ENCODE peak calls at places on chromosome 15, in six cellular contexts. M is neural progenitor cell; I is heart right ventricle; G is activated CD8-positive, alpha-beta T cell treated with anti-CD3 and anti-CD28 coated beads for 36 hours; O is GM06990; B is MCF 10A. R is an unnamed sample.

GRCh38 chr15:68589012-68589411 is 10.2 kb downstream of the CORO2B start:
- DNase-seq in G (no peak), M (no peak), I (no peak), O (no peak), B (no peak), R (no peak)

GRCh38 chr15:98952381-98952803 is 55.2 kb downstream of the PGPEP1L start:
- DNase-seq in B (no peak), G (peak), I (no peak), O (peak), M (no peak), R (no peak)

GRCh38 chr15:100215843-100216169 is 126.0 kb downstream of the ADAMTS17 start:
- DNase-seq in G (no peak), B (no peak), M (no peak), I (no peak), O (no peak), R (no peak)

GRCh38 chr15:33298631-33299030 is 12.1 kb upstream of the RYR3 start:
- DNase-seq in I (no peak), O (no peak), G (no peak), M (no peak), B (peak), R (no peak)

GRCh38 chr15:76181705-76182107 is 121.9 kb downstream of the TMEM266 start:
- DNase-seq in G (peak), I (no peak), M (no peak), O (peak), B (no peak), R (no peak)

GRCh38 chr15:31147456-31147855 is 45.9 kb upstream of the TRPM1 start:
- DNase-seq in M (no peak), G (no peak), O (no peak), B (no peak), I (no peak), R (no peak)

GRCh38 chr15:75836953-75837321 is 6.3 kb upstream of the UBE2Q2 start:
- DNase-seq in M (no peak), O (peak), B (peak), G (peak), I (no peak), R (no peak)

GRCh38 chr15:96334705-96335428 is 4.4 kb downstream of the NR2F2 start:
- DNase-seq in G (no peak), M (peak), O (no peak), B (peak), I (no peak), R (no peak)

GRCh38 chr15:74821091-74821789 is 5.2 kb upstream of the CPLX3 start:
- DNase-seq in O (peak), M (peak), I (no peak), G (no peak), B (peak), R (no peak)

GRCh38 chr15:95300958-95301357 is 1029.5 kb upstream of the NR2F2 start:
- DNase-seq in M (no peak), I (no peak), G (no peak), O (no peak), B (peak), R (no peak)

GRCh38 chr15:90545095-90545494 is 15.4 kb downstream of the CRTC3 start:
- DNase-seq in B (no peak), I (no peak), O (no peak), M (no peak), G (no peak), R (no peak)

GRCh38 chr15:20355256-20355868 is 186.2 kb downstream of the GOLGA6L6 start:
- DNase-seq in I (peak), G (no peak), B (no peak), O (no peak), M (no peak), R (no peak)

GRCh38 chr15:36798789-36799188 is 219.4 kb downstream of the CDIN1 start:
- DNase-seq in B (no peak), O (no peak), I (no peak), G (no peak), M (no peak), R (no peak)

GRCh38 chr15:78056714-78057269 is 20.7 kb downstream of the TBC1D2B start:
- DNase-seq in B (no peak), O (no peak), M (no peak), G (no peak), I (no peak), R (no peak)

GRCh38 chr15:66681395-66681794 is 20.6 kb upstream of the SMAD6 start:
- DNase-seq in M (no peak), I (no peak), B (no peak), G (no peak), O (no peak), R (no peak)

GRCh38 chr15:41581110-41581509 is 22.1 kb downstream of the TYRO3 start:
- DNase-seq in M (no peak), O (no peak), B (no peak), G (peak), I (no peak), R (no peak)

GRCh38 chr15:73704869-73705645 is 20.9 kb downstream of the CD276 start:
- DNase-seq in O (peak), G (peak), M (peak), I (peak), B (peak), R (no peak)

GRCh38 chr15:29465816-29466215 is 196.2 kb upstream of the NSMCE3 start:
- DNase-seq in M (no peak), B (no peak), I (no peak), G (no peak), O (no peak), R (no peak)

GRCh38 chr15:41558400-41559238 is at the start of gene TYRO3:
- DNase-seq in M (peak), B (peak), G (peak), O (peak), I (peak), R (no peak)

GRCh38 chr15:53378096-53378620 is 381.3 kb downstream of the WDR72 start:
- DNase-seq in O (no peak), B (no peak), I (no peak), M (peak), G (no peak), R (no peak)

GRCh38 chr15:62495670-62496328 is 330.7 kb upstream of the C2CD4B start:
- DNase-seq in O (no peak), I (no peak), M (no peak), B (no peak), G (no peak), R (no peak)

GRCh38 chr15:91043190-91043874 is 20.9 kb upstream of the VPS33B start:
- DNase-seq in I (no peak), O (no peak), B (no peak), G (no peak), M (no peak), R (no peak)

GRCh38 chr15:85704021-85704420 is 90.7 kb downstream of the KLHL25 start:
- DNase-seq in I (no peak), G (peak), M (no peak), O (no peak), B (no peak), R (no peak)

GRCh38 chr15:97875513-97876285 is 84.8 kb upstream of the ARRDC4 start:
- DNase-seq in B (no peak), O (no peak), I (peak), G (peak), M (no peak), R (no peak)

GRCh38 chr15:64452988-64453688 is 7.2 kb upstream of the ZNF609 start:
- DNase-seq in G (no peak), M (peak), B (peak), I (peak), O (no peak), R (no peak)

GRCh38 chr15:64825431-64826294 is at the start of gene PIF1:
- DNase-seq in B (peak), G (peak), O (peak), I (peak), M (peak), R (peak)

GRCh38 chr15:99703603-99704443 is 29.4 kb downstream of the LYSMD4 start:
- DNase-seq in B (peak), I (no peak), M (peak), G (no peak), O (peak), R (peak)

GRCh38 chr15:62840518-62841268 is 201.9 kb upstream of the TPM1 start:
- DNase-seq in O (no peak), I (no peak), B (no peak), M (no peak), G (no peak), R (no peak)

GRCh38 chr15:77967785-77968184 is 109.7 kb downstream of the TBC1D2B start:
- DNase-seq in M (no peak), O (no peak), I (no peak), G (no peak), B (no peak), R (no peak)

GRCh38 chr15:74432271-74432967 is 1.3 kb downstream of the SEMA7A start:
- DNase-seq in B (no peak), G (no peak), M (peak), O (no peak), I (no peak), R (no peak)

GRCh38 chr15:63185206-63185605 is 4.2 kb upstream of the RAB8B start:
- DNase-seq in B (no peak), M (no peak), I (no peak), G (no peak), O (no peak), R (no peak)

GRCh38 chr15:40723919-40724318 is 28.9 kb downstream of the RAD51 start:
- DNase-seq in B (no peak), M (no peak), O (no peak), I (no peak), G (no peak), R (no peak)

DNA sequence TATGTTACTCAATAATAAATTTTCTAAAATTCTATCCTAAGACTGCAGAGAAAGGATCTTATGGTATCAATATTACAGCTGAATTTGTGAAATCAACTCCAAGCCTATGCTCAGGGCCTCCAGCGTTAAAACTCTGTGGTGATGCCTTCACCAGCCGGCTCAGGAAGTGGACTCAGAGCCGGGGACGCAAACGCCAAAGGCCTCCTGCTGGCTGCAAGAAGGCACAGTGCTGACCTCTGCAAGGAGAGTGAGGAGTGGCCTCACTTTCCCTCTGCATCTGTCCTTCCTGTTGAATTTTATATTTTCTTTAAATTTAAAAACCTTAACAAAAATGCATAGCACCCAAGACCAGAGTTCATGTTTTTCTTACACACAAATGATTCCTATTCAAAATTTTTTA is 48.5 kb downstream of the HERC2 start:
- DNase-seq in I (no peak), O (no peak), M (peak), B (no peak), G (no peak), R (no peak)
- TF ChIP-seq CTCF in I (peak), O (no peak), M (peak), B (no peak), G (no peak), R (peak)

GRCh38 chr15:39153058-39153457 is 427.8 kb upstream of the THBS1 start:
- DNase-seq in O (no peak), B (no peak), I (no peak), G (no peak), M (no peak), R (no peak)

GRCh38 chr15:39153718-39154117 is 427.2 kb upstream of the THBS1 start:
- DNase-seq in M (no peak), O (no peak), B (no peak), I (no peak), G (no peak), R (no peak)

GRCh38 chr15:39154776-39155175 is 426.1 kb upstream of the THBS1 start:
- DNase-seq in G (no peak), O (no peak), M (no peak), B (no peak), I (no peak), R (no peak)

GRCh38 chr15:39156166-39156565 is 424.7 kb upstream of the THBS1 start:
- DNase-seq in B (no peak), O (no peak), I (peak), M (no peak), G (no peak), R (no peak)

DNA sequence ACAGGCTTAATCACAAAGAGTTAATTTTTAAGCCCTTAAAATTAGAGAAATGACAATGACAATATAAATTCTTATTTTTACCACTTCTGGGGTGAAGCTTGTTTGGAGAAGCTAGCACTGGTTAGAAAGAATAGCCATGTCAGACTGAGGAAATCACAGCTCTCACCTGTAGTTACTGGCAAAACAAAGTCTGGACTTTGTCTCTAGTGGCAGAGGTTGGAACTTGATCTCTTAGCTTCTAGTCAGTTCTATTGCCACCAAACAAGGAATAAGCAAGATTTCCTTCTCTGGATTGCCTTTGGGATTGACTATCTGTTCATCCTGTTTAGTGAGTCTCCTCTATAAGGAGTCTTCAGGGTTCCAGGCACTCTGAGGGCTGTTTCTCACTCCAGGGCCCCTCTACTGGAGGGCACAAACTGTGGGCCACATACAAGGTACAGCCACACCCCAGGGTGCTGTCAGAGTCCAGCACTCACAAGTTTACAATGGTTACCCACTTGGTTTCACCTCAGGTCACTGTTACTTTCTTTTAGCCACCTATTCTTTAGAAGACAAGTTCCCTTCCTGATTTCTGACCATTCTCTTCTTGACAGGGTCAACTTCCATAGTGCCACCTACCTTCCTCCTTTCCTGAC is 426.6 kb upstream of the THBS1 start:
- DNase-seq in B (no peak), G (no peak), M (no peak), I (no peak), O (no peak), R (no peak)
- TF ChIP-seq CTCF in B (peak), G (no peak), M (peak), I (no peak), O (peak), R (peak)

GRCh38 chr15:71232411-71232810 is 117.1 kb downstream of the THSD4 start:
- DNase-seq in B (no peak), M (no peak), O (no peak), I (no peak), G (no peak), R (no peak)

GRCh38 chr15:71242292-71242691 is 127.0 kb downstream of the THSD4 start:
- DNase-seq in I (no peak), B (no peak), G (no peak), O (no peak), M (no peak), R (no peak)

GRCh38 chr15:71239592-71240364 is 124.5 kb downstream of the THSD4 start:
- DNase-seq in G (no peak), M (no peak), I (no peak), B (no peak), O (no peak), R (no peak)

GRCh38 chr15:71238926-71239325 is 123.7 kb downstream of the THSD4 start:
- DNase-seq in M (no peak), I (no peak), O (no peak), G (no peak), B (no peak), R (no peak)

DNA sequence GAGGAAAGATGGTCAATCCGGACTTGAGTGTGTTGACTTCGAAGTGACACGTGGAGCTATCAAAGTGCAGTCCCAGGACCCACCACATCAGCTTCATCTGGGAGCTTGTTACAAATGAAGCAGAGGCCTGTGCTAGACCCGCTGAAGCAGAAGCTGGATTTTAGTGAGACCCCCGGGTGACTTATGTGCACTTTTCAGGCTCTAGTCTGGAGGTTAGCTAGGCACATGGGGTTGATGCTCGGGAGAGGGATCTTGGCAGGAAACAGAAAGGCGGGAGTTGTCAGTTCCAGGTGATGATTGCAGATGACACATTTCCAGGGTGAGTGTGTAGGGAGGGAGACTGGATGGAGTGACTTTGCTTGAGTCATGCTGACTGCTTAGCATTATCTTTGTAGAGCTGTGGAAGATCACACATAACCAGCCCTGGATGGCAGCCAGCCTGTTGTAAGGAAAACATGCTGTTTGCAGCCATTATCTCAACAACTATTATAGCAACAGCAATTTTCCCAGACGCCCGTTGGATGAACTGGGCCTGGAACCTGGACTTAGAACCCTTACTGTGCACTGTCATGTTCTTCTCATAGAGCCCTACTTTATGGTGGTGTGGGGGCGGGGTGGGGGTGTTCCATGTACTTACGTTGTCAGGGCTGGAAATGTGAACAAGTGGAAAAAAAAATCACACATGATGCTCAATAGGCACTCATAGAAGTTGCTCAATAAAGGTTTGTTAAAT is 122.4 kb downstream of the THSD4 start:
- DNase-seq in B (peak), M (no peak), O (no peak), I (peak), G (no peak), R (peak)
- TF ChIP-seq CTCF in B (no peak), M (no peak), O (no peak), I (no peak), G (no peak), R (no peak)

GRCh38 chr15:48695088-48695834 is 49.8 kb upstream of the FBN1 start:
- DNase-seq in I (no peak), O (no peak), M (no peak), G (no peak), B (peak), R (peak)
- TF ChIP-seq CTCF in I (no peak), O (no peak), M (no peak), G (no peak), B (no peak), R (no peak)

R was measured in epithelial cell of proximal tubule.